ENCODE peak calls at places on chromosomes 12 and 14, in five cellular contexts. Y is OCI-LY7, P is neural progenitor cell, K is PC-3, T is GM23338. Q is an unnamed sample.

GRCh38 chr14:104091927-104092771 is 6.6 kb downstream of the ASPG start:
- DNase-seq in K (no peak), T (no peak), Y (no peak), P (no peak), Q (no peak)

GRCh38 chr12:112354399-112354798 is 27.8 kb downstream of the HECTD4 start:
- DNase-seq in P (no peak), K (no peak), T (no peak), Y (no peak), Q (no peak)

GRCh38 chr14:94355191-94355794 is 32.2 kb upstream of the SERPINA6 start:
- DNase-seq in T (peak; percentile 78), P (peak; percentile 69), Y (no peak), K (peak; percentile 12), Q (peak; percentile 58)

GRCh38 chr14:101508948-101509729 is 52.2 kb upstream of the DIO3 start:
- DNase-seq in P (no peak), K (no peak), Y (no peak), T (no peak), Q (no peak)

GRCh38 chr12:18690653-18691052 is 47.2 kb downstream of the PLCZ1 start:
- DNase-seq in Y (no peak), P (no peak), K (peak; percentile 95), T (no peak), Q (peak; percentile 24)

GRCh38 chr14:92780444-92780843 is 13.7 kb upstream of the GOLGA5 start:
- DNase-seq in P (no peak), T (no peak), Y (no peak), K (peak; percentile 46), Q (no peak)

GRCh38 chr12:87270894-87271293 is 758.3 kb downstream of the C12orf50 start:
- DNase-seq in P (peak; percentile 21), T (no peak), Y (no peak), K (peak; percentile 52), Q (no peak)

GRCh38 chr12:116130431-116130830 is 147.1 kb downstream of the MED13L start:
- DNase-seq in Y (no peak), P (no peak), T (no peak), K (no peak), Q (no peak)

GRCh38 chr14:91398707-91399106 is 18.9 kb downstream of the CCDC88C start:
- DNase-seq in P (no peak), K (no peak), T (no peak), Y (peak; percentile 69), Q (no peak)

GRCh38 chr12:107864235-107864634 is 89.7 kb downstream of the ASCL4 start:
- DNase-seq in T (peak; percentile 63), K (no peak), P (peak; percentile 51), Y (no peak), Q (peak; percentile 29)

GRCh38 chr12:126708492-126708896 is 1558.5 kb upstream of the TMEM132C start:
- DNase-seq in T (no peak), K (peak; percentile 7), Y (no peak), P (no peak), Q (no peak)

GRCh38 chr12:100234591-100235304 is 32.1 kb downstream of the DEPDC4 start:
- DNase-seq in K (peak; percentile 81), T (peak; percentile 74), Y (peak; percentile 53), P (peak; percentile 31), Q (peak; percentile 58)

GRCh38 chr12:52687527-52688385 is 7.5 kb upstream of the KRT1 start:
- DNase-seq in Y (no peak), P (no peak), T (no peak), K (peak; percentile 80), Q (peak; percentile 46)

GRCh38 chr12:46891306-46891705 is 65.5 kb upstream of the SLC38A4 start:
- DNase-seq in T (no peak), K (peak; percentile 24), P (no peak), Y (no peak), Q (no peak)

GRCh38 chr12:51972849-51973273 is 21.4 kb downstream of the ACVR1B start:
- DNase-seq in T (no peak), Y (no peak), K (no peak), P (no peak), Q (peak; percentile 37)

GRCh38 chr12:101823891-101824290 is 6.9 kb downstream of the GNPTAB start:
- DNase-seq in Y (peak; percentile 93), T (peak; percentile 87), P (peak; percentile 70), K (peak; percentile 64), Q (peak; percentile 23)

GRCh38 chr14:29805415-29806123 is 122.1 kb downstream of the PRKD1 start:
- DNase-seq in K (peak; percentile 52), Y (no peak), T (no peak), P (no peak), Q (peak; percentile 67)

GRCh38 chr14:50339178-50339804 is 27.2 kb downstream of the DMAC2L start:
- DNase-seq in P (no peak), Y (no peak), T (no peak), K (no peak), Q (no peak)

GRCh38 chr12:25151476-25151875 is 43.5 kb downstream of the DNAI7 start:
- DNase-seq in P (peak; percentile 4), T (peak; percentile 30), Y (no peak), K (peak; percentile 51), Q (peak; percentile 79)

GRCh38 chr12:26919216-26919555 is 18.6 kb downstream of the INTS13 start:
- DNase-seq in Y (no peak), K (no peak), T (no peak), P (no peak), Q (no peak)

GRCh38 chr12:30823140-30823669 is 68.5 kb upstream of the CAPRIN2 start:
- DNase-seq in P (peak; percentile 59), Y (no peak), K (no peak), T (peak; percentile 72), Q (peak; percentile 74)

GRCh38 chr12:127150479-127150878 is 1116.5 kb upstream of the TMEM132C start:
- DNase-seq in Y (no peak), K (peak; percentile 39), P (no peak), T (no peak), Q (no peak)

GRCh38 chr12:53532026-53532425 is 24.7 kb upstream of the NPFF start:
- DNase-seq in T (no peak), P (no peak), Y (no peak), K (no peak), Q (no peak)

GRCh38 chr12:44876554-44877275 is 600 bp upstream of the NELL2 start:
- DNase-seq in K (peak; percentile 17), P (peak; percentile 85), T (peak; percentile 90), Y (peak; percentile 22), Q (peak; percentile 70)

GRCh38 chr12:100895197-100895596 is 100.6 kb downstream of the ANO4 start:
- DNase-seq in K (no peak), Y (no peak), T (no peak), P (no peak), Q (no peak)

GRCh38 chr14:39038542-39038941 is 64.5 kb downstream of the SEC23A start:
- DNase-seq in Y (peak; percentile 36), T (no peak), P (no peak), K (no peak), Q (no peak)

GRCh38 chr12:47408171-47408871 is 297.5 kb downstream of the RPAP3 start:
- DNase-seq in Y (peak; percentile 81), K (peak; percentile 83), P (peak; percentile 39), T (peak; percentile 71), Q (peak; percentile 21)

GRCh38 chr14:74407801-74408154 is 18.2 kb downstream of the SYNDIG1L start:
- DNase-seq in Y (peak; percentile 11), P (no peak), T (no peak), K (no peak), Q (no peak)

GRCh38 chr12:66959276-66959675 is 280.4 kb upstream of the GRIP1 start:
- DNase-seq in K (peak; percentile 77), P (no peak), T (no peak), Y (no peak), Q (no peak)

GRCh38 chr14:34243001-34243400 is 219.0 kb downstream of the SPTSSA start:
- DNase-seq in K (no peak), T (no peak), P (no peak), Y (no peak), Q (no peak)

GRCh38 chr12:113663396-113663795 is 191.7 kb upstream of the LHX5 start:
- DNase-seq in K (no peak), T (no peak), P (no peak), Y (no peak), Q (no peak)
- H3K4me2 ChIP-seq in K (no peak overlapping the region), T (no peak overlapping the region), P (peak overlapping the region; percentile 65), Y (no peak overlapping the region), Q (no peak overlapping the region)

GRCh38 chr12:124493809-124494750 is 73.3 kb downstream of the NCOR2 start:
- DNase-seq in K (no peak), Y (peak; percentile 23), T (no peak), P (no peak), Q (no peak)
- TF ChIP-seq EZH2phosphoT487 in K (no peak), Y (no peak), T (no peak), P (no peak), Q (no peak)

DNA sequence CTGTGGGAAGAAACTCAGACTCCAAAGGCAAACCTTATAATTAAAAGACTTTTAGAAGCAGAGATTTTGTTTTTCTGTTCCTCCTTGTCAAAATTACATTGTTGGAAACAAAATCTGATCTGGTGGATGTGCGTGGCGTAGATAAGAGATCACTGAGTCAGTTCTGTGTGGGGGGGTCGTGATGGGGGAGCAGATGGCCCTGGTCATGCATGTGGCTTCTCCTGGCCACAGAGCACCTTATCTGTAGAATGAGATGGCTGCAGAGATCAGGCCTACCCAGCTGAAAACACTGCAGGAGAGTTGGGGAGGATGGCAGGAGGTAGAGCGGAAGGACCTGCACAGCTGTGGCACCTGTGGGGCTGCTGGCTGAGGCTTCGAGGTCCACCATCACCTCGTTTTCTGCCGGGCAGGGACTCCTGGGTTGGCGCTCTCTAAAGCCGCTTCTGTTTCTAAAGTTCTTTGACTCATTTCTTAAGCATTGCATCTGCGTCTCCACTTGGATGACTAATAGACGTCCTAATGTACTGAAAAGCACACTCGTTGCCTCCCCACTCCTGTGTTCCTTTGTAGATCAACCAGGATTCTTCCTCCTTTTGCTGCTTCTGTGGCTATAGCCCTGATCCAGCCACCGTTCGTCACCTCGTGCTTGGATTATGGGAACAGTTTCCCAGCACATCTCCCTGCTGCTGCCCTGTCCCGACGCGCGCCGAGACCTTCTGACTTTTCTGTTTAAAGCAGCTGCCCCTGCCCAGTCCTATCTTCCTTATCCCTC is 93.4 kb downstream of the TSPAN9 start:
- DNase-seq in Y (no peak), P (no peak), K (peak; percentile 81), T (no peak), Q (peak; percentile 66)
- H2AFZ ChIP-seq in Y (no peak overlapping the region), P (no peak overlapping the region), K (peak overlapping the region; percentile 48), T (no peak overlapping the region), Q (no peak overlapping the region)

DNA sequence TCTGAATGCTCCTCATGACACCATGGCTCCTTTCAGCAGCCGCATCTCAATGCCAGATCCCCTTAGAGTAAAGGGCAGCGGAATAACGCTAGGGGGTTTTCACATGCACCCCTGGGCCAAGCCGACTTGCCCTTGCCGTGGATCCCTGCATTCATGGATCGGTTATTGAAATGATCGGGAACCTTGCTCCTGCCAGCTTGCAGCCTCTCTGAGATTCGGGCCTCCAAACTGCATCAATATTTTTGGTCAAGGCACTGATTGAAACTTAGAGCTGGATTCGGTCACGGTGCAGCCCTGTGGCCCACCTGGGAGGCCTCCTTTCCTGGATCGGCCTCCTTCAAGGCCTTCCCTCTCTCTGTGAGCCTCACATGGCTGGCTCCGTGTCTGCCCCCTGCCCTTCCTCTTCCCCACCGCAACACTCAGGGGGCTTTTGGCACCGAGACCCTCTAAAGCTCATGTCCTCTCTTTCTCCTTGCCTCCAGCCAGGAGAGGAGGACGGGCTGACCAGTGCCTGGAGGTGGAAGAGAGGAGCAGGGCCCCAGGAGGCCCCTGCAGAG is 1.8 kb downstream of the PTPN6 start:
- DNase-seq in P (no peak), K (no peak), T (no peak), Y (no peak), Q (no peak)
- H3K4me2 ChIP-seq in P (no peak overlapping the region), K (no peak overlapping the region), T (no peak overlapping the region), Y (peak overlapping the region; percentile 87), Q (no peak overlapping the region)